ENCODE peak calls at places on chromosomes 12 and 14, in five cellular contexts. One of them, this sample, is unnamed.

GRCh38 chr12:2268478-2269286 is 215.9 kb downstream of the CACNA1C start:
- DNase-seq in heart right ventricle: no peak
- DNase-seq in left ventricle myocardium inferior: no peak
- DNase-seq in mucosa of descending colon: no peak
- DNase-seq in heart left ventricle: no peak
- DNase-seq in this sample: no peak

GRCh38 chr12:96034631-96035282 is 630 bp downstream of the LTA4H start:
- DNase-seq in heart right ventricle: no peak
- DNase-seq in left ventricle myocardium inferior: no peak
- DNase-seq in mucosa of descending colon: peak; percentile 50
- DNase-seq in heart left ventricle: peak; percentile 34
- DNase-seq in this sample: no peak

GRCh38 chr12:6792522-6793201 is 3.3 kb downstream of the CD4 start:
- DNase-seq in heart left ventricle: no peak
- DNase-seq in heart right ventricle: peak; percentile 32
- DNase-seq in left ventricle myocardium inferior: peak; percentile 38
- DNase-seq in mucosa of descending colon: no peak
- DNase-seq in this sample: peak; percentile 78

GRCh38 chr12:3170423-3171194 is 93.4 kb downstream of the TSPAN9 start:
- DNase-seq in heart left ventricle: no peak
- DNase-seq in heart right ventricle: no peak
- DNase-seq in left ventricle myocardium inferior: no peak
- DNase-seq in mucosa of descending colon: no peak
- DNase-seq in this sample: no peak

GRCh38 chr12:65443038-65443437 is 164.6 kb downstream of the MSRB3 start:
- DNase-seq in left ventricle myocardium inferior: no peak
- DNase-seq in heart right ventricle: no peak
- DNase-seq in heart left ventricle: no peak
- DNase-seq in mucosa of descending colon: no peak
- DNase-seq in this sample: no peak

GRCh38 chr12:6311822-6312528 is 1.5 kb downstream of the PLEKHG6 start:
- DNase-seq in left ventricle myocardium inferior: no peak
- DNase-seq in mucosa of descending colon: no peak
- DNase-seq in heart right ventricle: no peak
- DNase-seq in heart left ventricle: no peak
- DNase-seq in this sample: no peak

GRCh38 chr14:67623114-67623513 is 3.4 kb downstream of the ARG2 start:
- DNase-seq in left ventricle myocardium inferior: no peak
- DNase-seq in heart left ventricle: no peak
- DNase-seq in heart right ventricle: no peak
- DNase-seq in mucosa of descending colon: no peak
- DNase-seq in this sample: no peak

GRCh38 chr12:76786986-76787385 is 23.1 kb downstream of the ZDHHC17 start:
- DNase-seq in heart right ventricle: no peak
- DNase-seq in left ventricle myocardium inferior: no peak
- DNase-seq in mucosa of descending colon: no peak
- DNase-seq in heart left ventricle: no peak
- DNase-seq in this sample: no peak

GRCh38 chr12:131231194-131231980 is 277.7 kb downstream of the ADGRD1 start:
- DNase-seq in mucosa of descending colon: no peak
- DNase-seq in heart left ventricle: no peak
- DNase-seq in heart right ventricle: no peak
- DNase-seq in left ventricle myocardium inferior: no peak
- DNase-seq in this sample: peak; percentile 45

GRCh38 chr12:92466391-92467305 is 236.1 kb upstream of the PLEKHG7 start:
- DNase-seq in mucosa of descending colon: peak; percentile 34
- DNase-seq in heart left ventricle: no peak
- DNase-seq in left ventricle myocardium inferior: no peak
- DNase-seq in heart right ventricle: peak; percentile 14
- DNase-seq in this sample: peak; percentile 37

GRCh38 chr12:91562476-91562875 is 379.9 kb upstream of the DCN start:
- DNase-seq in left ventricle myocardium inferior: no peak
- DNase-seq in heart right ventricle: no peak
- DNase-seq in heart left ventricle: no peak
- DNase-seq in mucosa of descending colon: no peak
- DNase-seq in this sample: no peak

GRCh38 chr12:97943359-97943758 is 480.8 kb downstream of the RMST start:
- DNase-seq in mucosa of descending colon: no peak
- DNase-seq in heart right ventricle: no peak
- DNase-seq in heart left ventricle: no peak
- DNase-seq in left ventricle myocardium inferior: no peak
- DNase-seq in this sample: no peak

GRCh38 chr12:79451988-79452387 is 238.8 kb downstream of the PAWR start:
- DNase-seq in heart right ventricle: peak; percentile 23
- DNase-seq in mucosa of descending colon: peak; percentile 24
- DNase-seq in heart left ventricle: peak; percentile 29
- DNase-seq in left ventricle myocardium inferior: peak; percentile 38
- DNase-seq in this sample: peak; percentile 41

GRCh38 chr12:96020314-96021003 is 14.9 kb downstream of the LTA4H start:
- DNase-seq in heart left ventricle: no peak
- DNase-seq in mucosa of descending colon: no peak
- DNase-seq in heart right ventricle: no peak
- DNase-seq in left ventricle myocardium inferior: no peak
- DNase-seq in this sample: no peak

GRCh38 chr12:109504068-109504467 is 26.6 kb downstream of the UBE3B start:
- DNase-seq in heart right ventricle: no peak
- DNase-seq in left ventricle myocardium inferior: no peak
- DNase-seq in mucosa of descending colon: no peak
- DNase-seq in heart left ventricle: no peak
- DNase-seq in this sample: no peak

GRCh38 chr12:57474430-57474829 is 5.2 kb downstream of the ARHGAP9 start:
- DNase-seq in left ventricle myocardium inferior: no peak
- DNase-seq in heart right ventricle: no peak
- DNase-seq in heart left ventricle: no peak
- DNase-seq in mucosa of descending colon: no peak
- DNase-seq in this sample: no peak
- H3K4me1 ChIP-seq in left ventricle myocardium inferior: peaks cover 20% of the 10 kb centered on the region
- H3K4me1 ChIP-seq in heart right ventricle: peaks cover 13% of the 10 kb centered on the region
- H3K4me1 ChIP-seq in heart left ventricle: peaks cover 14% of the 10 kb centered on the region
- H3K4me1 ChIP-seq in mucosa of descending colon: peaks cover 23% of the 10 kb centered on the region
- H3K4me1 ChIP-seq in this sample: no peaks in the 10 kb centered on the region

GRCh38 chr14:100165376-100165775 is 5.9 kb upstream of the DEGS2 start:
- DNase-seq in heart left ventricle: no peak
- DNase-seq in left ventricle myocardium inferior: no peak
- DNase-seq in mucosa of descending colon: peak; percentile 49
- DNase-seq in heart right ventricle: no peak
- DNase-seq in this sample: no peak
- H3K36me3 ChIP-seq in heart left ventricle: no peaks in the 10 kb centered on the region
- H3K36me3 ChIP-seq in left ventricle myocardium inferior: no peaks in the 10 kb centered on the region
- H3K36me3 ChIP-seq in mucosa of descending colon: no peaks in the 10 kb centered on the region
- H3K36me3 ChIP-seq in heart right ventricle: no peaks in the 10 kb centered on the region
- H3K36me3 ChIP-seq in this sample: no peaks in the 10 kb centered on the region

GRCh38 chr12:72346331-72346944 is 74.3 kb downstream of the TRHDE start:
- DNase-seq in heart left ventricle: no peak
- DNase-seq in left ventricle myocardium inferior: no peak
- DNase-seq in mucosa of descending colon: peak; percentile 84
- DNase-seq in heart right ventricle: peak; percentile 20
- DNase-seq in this sample: no peak
- TF ChIP-seq CTCF in heart left ventricle: peak; percentile 35
- TF ChIP-seq CTCF in left ventricle myocardium inferior: peak; percentile 47
- TF ChIP-seq CTCF in mucosa of descending colon: no peak
- TF ChIP-seq CTCF in heart right ventricle: peak; percentile 42
- TF ChIP-seq CTCF in this sample: peak; percentile 34

GRCh38 chr14:68965261-68965761 is 13.8 kb downstream of the ACTN1 start:
- DNase-seq in heart right ventricle: peak; percentile 5
- DNase-seq in mucosa of descending colon: no peak
- DNase-seq in left ventricle myocardium inferior: no peak
- DNase-seq in heart left ventricle: no peak
- DNase-seq in this sample: no peak
- H3K4me1 ChIP-seq in heart right ventricle: peaks cover 87% of the 10 kb centered on the region
- H3K4me1 ChIP-seq in mucosa of descending colon: peaks cover 61% of the 10 kb centered on the region
- H3K4me1 ChIP-seq in left ventricle myocardium inferior: peaks cover 88% of the 10 kb centered on the region
- H3K4me1 ChIP-seq in heart left ventricle: peaks cover 99% of the 10 kb centered on the region
- H3K4me1 ChIP-seq in this sample: peaks cover 42% of the 10 kb centered on the region

GRCh38 chr12:112029326-112029725 is 16.1 kb downstream of the ERP29 start:
- DNase-seq in heart right ventricle: no peak
- DNase-seq in left ventricle myocardium inferior: no peak
- DNase-seq in heart left ventricle: no peak
- DNase-seq in mucosa of descending colon: no peak
- DNase-seq in this sample: no peak
- H3K36me3 ChIP-seq in heart right ventricle: peaks cover 85% of the 10 kb centered on the region
- H3K36me3 ChIP-seq in left ventricle myocardium inferior: peaks cover 67% of the 10 kb centered on the region
- H3K36me3 ChIP-seq in heart left ventricle: peaks cover 88% of the 10 kb centered on the region
- H3K36me3 ChIP-seq in mucosa of descending colon: peaks cover 5% of the 10 kb centered on the region
- H3K36me3 ChIP-seq in this sample: peaks cover 67% of the 10 kb centered on the region

GRCh38 chr14:86961106-86961716 is 1031.8 kb downstream of the GALC start:
- DNase-seq in mucosa of descending colon: no peak
- DNase-seq in heart right ventricle: no peak
- DNase-seq in left ventricle myocardium inferior: no peak
- DNase-seq in heart left ventricle: no peak
- DNase-seq in this sample: no peak
- TF ChIP-seq CTCF in mucosa of descending colon: no peak
- TF ChIP-seq CTCF in heart right ventricle: no peak
- TF ChIP-seq CTCF in left ventricle myocardium inferior: peak; percentile 18
- TF ChIP-seq CTCF in heart left ventricle: no peak
- TF ChIP-seq CTCF in this sample: no peak